ENCODE peak calls at places on chromosomes 16 and 17, in four cellular contexts. R is H54, U is H1, O is thyroid gland. S is an unnamed sample.

GRCh38 chr16:78213751-78214150 is 114.3 kb downstream of the WWOX start:
- DNase-seq in R (no peak), U (peak), O (no peak), S (no peak)

GRCh38 chr17:82217530-82218204 is 5.0 kb upstream of the CCDC57 start:
- DNase-seq in R (peak), U (no peak), O (no peak), S (peak)

GRCh38 chr16:57258226-57258909 is 13.3 kb downstream of the ARL2BP start:
- DNase-seq in R (no peak), U (no peak), O (no peak), S (no peak)

GRCh38 chr16:31386157-31386984 is 6.8 kb upstream of the ITGAD start:
- DNase-seq in R (peak), U (no peak), O (no peak), S (peak)

GRCh38 chr16:9908613-9909012 is 273.6 kb downstream of the GRIN2A start:
- DNase-seq in R (no peak), U (no peak), O (peak), S (peak)

GRCh38 chr16:86508947-86509758 is 1.2 kb upstream of the FOXF1 start:
- DNase-seq in R (peak), U (peak), O (peak), S (peak)

GRCh38 chr16:47777191-47777590 is 316.1 kb downstream of the PHKB start:
- DNase-seq in R (no peak), U (no peak), O (no peak), S (no peak)

GRCh38 chr16:89141884-89142267 is 29.7 kb upstream of the CDH15 start:
- DNase-seq in R (no peak), U (no peak), O (no peak), S (no peak)

GRCh38 chr17:15946611-15947120 is 1.7 kb downstream of the ADORA2B start:
- DNase-seq in R (no peak), U (no peak), O (no peak), S (no peak)

GRCh38 chr16:30349695-30350094 is 5.4 kb downstream of the CD2BP2 start:
- DNase-seq in R (no peak), U (no peak), O (no peak), S (no peak)

GRCh38 chr17:1067282-1067956 is 70.5 kb downstream of the TIMM22 start:
- DNase-seq in R (no peak), U (no peak), O (no peak), S (no peak)

GRCh38 chr17:64020068-64020766 is at the start of gene ICAM2:
- DNase-seq in R (no peak), U (no peak), O (peak), S (peak)

GRCh38 chr17:40598928-40599627 is 33.8 kb upstream of the CCR7 start:
- DNase-seq in R (no peak), U (no peak), O (peak), S (no peak)

GRCh38 chr16:14057878-14058382 is 13.2 kb upstream of the MRTFB start:
- DNase-seq in R (no peak), U (no peak), O (no peak), S (no peak)

GRCh38 chr16:89266521-89267134 is 49.1 kb downstream of the ZNF778 start:
- DNase-seq in R (no peak), U (no peak), O (no peak), S (no peak)

GRCh38 chr17:47934856-47935255 is 6.5 kb upstream of the PNPO start:
- DNase-seq in R (peak), U (no peak), O (no peak), S (no peak)

GRCh38 chr16:68644715-68645493 is at the start of gene CDH3:
- DNase-seq in R (no peak), U (peak), O (peak), S (peak)

DNA sequence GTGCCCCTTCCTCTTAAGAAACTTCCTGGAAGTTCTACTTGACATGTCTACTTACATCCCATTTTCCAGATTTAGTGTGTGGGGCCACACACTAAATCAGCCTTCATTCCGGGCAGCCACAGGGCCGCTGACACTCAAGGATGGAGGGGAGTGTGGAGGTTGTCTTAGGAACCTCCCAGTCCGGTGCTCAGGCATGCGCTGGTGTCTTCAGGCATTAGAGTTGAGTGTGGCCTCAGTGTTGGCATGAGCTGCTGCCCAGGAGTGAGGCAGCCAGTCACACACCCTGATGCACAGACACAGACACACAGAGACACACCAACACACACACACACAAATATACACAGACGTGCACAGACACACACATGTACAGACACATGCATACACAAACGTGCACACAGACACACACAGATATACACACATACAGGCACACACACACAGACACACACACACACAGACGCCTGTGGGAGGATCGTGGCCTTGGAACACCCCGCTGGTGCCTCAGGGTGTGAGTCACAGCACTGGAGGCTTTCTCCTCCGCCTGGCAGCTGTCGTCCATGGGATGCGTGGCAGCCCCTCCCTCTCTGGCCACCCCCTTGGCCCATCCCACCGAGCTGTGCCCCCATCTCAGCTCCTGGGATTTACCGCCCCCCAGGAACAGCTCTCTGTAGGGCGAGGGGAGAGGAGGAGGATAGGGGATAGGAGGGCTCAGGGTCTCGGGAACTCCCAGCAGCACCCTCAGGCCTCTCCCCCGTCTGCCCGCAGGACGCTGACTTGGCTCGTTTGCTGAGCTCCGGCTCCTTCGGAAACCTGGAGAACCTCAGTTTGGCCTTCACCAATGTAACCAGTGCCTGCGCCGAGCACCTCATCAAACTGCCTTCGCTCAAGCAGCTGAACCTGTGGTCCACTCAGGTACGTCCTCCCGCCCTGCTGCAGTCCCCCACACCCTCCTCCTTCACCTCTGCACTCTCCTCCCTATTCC is 75.6 kb upstream of the PLCG2 start:
- DNase-seq in R (peak), U (no peak), O (no peak), S (no peak)
- TF ChIP-seq POLR2A in R (no peak), U (no peak), O (no peak), S (no peak)

GRCh38 chr16:19110537-19111391 is 3.0 kb upstream of the ITPRIPL2 start:
- DNase-seq in R (no peak), U (no peak), O (no peak), S (peak)

GRCh38 chr16:19116711-19117449 is 3.1 kb downstream of the ITPRIPL2 start:
- DNase-seq in R (no peak), U (no peak), O (no peak), S (no peak)

GRCh38 chr16:19115148-19116021 is 1.6 kb downstream of the ITPRIPL2 start:
- DNase-seq in R (no peak), U (no peak), O (peak), S (no peak)

GRCh38 chr16:19114359-19115147 is 789 bp downstream of the ITPRIPL2 start:
- DNase-seq in R (no peak), U (peak), O (peak), S (peak)

GRCh38 chr16:19113577-19114358 is at the start of gene ITPRIPL2:
- DNase-seq in R (no peak), U (peak), O (peak), S (peak)
- TF ChIP-seq POLR2A in R (peak), U (no peak), O (no peak), S (peak)

DNA sequence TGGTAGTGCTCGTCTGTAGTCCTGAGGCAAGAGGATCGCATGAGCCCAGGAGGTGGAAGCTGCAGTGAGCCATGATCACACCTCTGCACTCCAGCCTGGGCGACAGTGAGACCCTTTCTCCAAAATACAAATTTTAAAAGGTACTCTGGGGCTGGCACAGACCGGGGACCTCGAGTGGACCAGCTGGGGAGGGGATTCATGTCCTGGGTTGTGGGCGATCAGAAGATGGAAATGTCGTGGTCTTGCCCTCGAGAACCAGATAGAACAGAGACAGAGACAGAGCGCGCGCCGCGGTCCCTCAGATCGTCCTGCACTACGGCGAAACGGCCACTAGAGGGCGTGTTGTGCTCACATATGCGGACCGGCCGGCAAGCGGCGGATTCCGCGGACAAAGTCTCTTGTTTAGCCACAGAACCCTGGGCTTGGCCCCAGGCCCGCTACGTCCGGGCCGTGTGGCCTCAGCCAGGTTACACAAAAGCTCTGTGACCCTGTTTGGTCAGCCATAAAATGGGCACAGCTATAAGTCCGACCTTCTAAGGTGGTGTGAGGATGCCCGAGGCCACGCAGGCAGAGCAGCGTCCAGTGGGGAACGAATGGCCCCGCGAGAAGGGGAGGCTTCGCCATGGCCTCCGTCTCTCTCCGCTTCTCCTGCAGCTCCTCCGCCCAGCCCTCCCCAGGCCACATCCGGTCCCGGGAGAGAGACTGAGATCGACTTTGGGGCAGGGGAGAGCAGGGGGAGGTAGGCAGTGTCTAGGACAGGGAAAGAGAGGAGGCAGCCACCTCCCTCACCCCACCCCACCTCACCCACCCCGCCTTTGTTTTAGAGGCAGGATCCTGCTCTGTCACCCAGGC is 14.6 kb upstream of the SBK1 start:
- DNase-seq in R (peak), U (peak), O (peak), S (peak)
- TF ChIP-seq POLR2A in R (no peak), U (peak), O (no peak), S (no peak)

GRCh38 chr16:2047330-2048115 is at the start of the genes NTHL1 and TSC2:
- DNase-seq in R (peak), U (peak), O (peak), S (peak)
- TF ChIP-seq POLR2A in R (peak), U (no peak), O (no peak), S (no peak)

GRCh38 chr16:380837-381787 is 666 bp downstream of the PGAP6 start:
- DNase-seq in R (no peak), U (peak), O (peak), S (peak)

GRCh38 chr16:381788-382717 is at the start of gene PGAP6:
- DNase-seq in R (peak), U (peak), O (peak), S (peak)

GRCh38 chr16:379961-380836 is 1.6 kb downstream of the PGAP6 start:
- DNase-seq in R (no peak), U (no peak), O (no peak), S (no peak)

GRCh38 chr16:386641-387156 is 4.9 kb upstream of the PGAP6 start:
- DNase-seq in R (no peak), U (no peak), O (no peak), S (no peak)

GRCh38 chr16:383326-384020 is 1.7 kb upstream of the PGAP6 start:
- DNase-seq in R (no peak), U (peak), O (peak), S (peak)
- TF ChIP-seq POLR2A in R (no peak), U (no peak), O (no peak), S (peak)

DNA sequence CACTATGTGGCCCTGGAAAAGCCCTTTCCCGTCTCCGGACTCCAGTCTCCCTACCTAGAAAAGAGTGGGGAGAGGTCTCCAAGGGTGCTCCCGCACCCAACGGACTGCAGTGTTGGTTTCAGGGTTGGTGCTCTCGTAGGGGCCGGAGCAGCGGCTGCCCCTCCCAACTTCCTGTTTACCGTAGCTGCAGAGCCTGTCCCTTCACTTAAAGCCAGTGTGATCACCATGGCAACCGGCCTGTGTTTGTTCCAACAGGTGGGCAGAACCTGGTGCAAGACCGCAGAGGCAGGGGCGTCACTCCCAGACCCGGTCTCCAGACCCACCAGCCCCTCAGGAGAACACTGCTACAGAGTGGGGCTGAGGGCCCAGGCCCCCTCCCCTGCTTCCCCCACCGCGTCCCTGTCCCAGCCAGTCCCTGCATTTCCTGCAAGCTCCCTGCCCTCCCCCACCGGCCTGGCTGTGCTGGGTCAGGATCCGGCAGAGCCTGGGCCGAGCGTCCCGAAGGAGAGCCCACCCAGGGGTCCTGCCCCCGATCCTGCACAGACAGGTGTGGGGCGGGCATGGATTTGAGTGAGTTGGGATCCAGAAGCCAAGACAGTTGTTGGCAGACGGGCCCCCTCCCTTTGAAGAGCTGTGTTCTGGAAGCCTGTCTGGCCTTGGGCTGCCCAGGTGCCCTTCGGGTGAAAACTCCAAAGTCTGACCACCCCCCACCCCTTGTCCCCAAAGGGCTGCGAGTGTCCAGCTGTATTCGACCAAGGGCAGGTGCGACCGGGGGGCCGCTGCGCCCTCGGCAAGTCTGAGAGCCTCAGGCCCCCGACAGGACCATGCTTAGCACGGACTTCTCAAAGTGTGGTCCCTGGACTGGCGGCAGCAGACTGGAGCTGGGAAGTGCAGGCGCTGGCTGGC is 1.5 kb upstream of the BAIAP3 start:
- DNase-seq in R (peak), U (peak), O (peak), S (peak)
- TF ChIP-seq POLR2A in R (no peak), U (peak), O (no peak), S (no peak)

GRCh38 chr17:18321309-18321708 is 6.2 kb downstream of the SMCR8 start:
- DNase-seq in R (no peak), U (no peak), O (no peak), S (no peak)
- TF ChIP-seq POLR2A in R (no peak), U (no peak), O (no peak), S (no peak)